ENCODE peak calls at places on chromosomes 6 and 20, in five cellular contexts. W is GM18507, M is A172, S is NCI-H2081, J is tibial artery. G is an unnamed sample.

GRCh38 chr6:129544892-129545612 is 164.9 kb downstream of the ARHGAP18 start:
- DNase-seq in S (no peak), M (no peak), W (no peak), J (no peak), G (no peak)

GRCh38 chr6:106334646-106335448 is 9.3 kb upstream of the ATG5 start:
- DNase-seq in J (no peak), S (peak; percentile 19), W (peak; percentile 26), M (peak; percentile 12), G (peak; percentile 43)

GRCh38 chr20:6034134-6034969 is 19.5 kb downstream of the LRRN4 start:
- DNase-seq in W (no peak), M (peak; percentile 11), S (no peak), J (no peak), G (no peak)

GRCh38 chr6:19731286-19731685 is 105.9 kb upstream of the ID4 start:
- DNase-seq in W (no peak), S (no peak), M (peak; percentile 86), J (no peak), G (no peak)

GRCh38 chr20:20932156-20932555 is 174.0 kb downstream of the LINC00237 start:
- DNase-seq in S (no peak), M (no peak), W (no peak), J (no peak), G (no peak)

GRCh38 chr6:52933778-52934177 is 24.3 kb upstream of the GSTA3 start:
- DNase-seq in S (no peak), M (no peak), J (no peak), W (no peak), G (no peak)

GRCh38 chr6:33320315-33321181 is 3.0 kb upstream of the ZBTB22 start:
- DNase-seq in S (no peak), W (no peak), M (peak; percentile 48), J (peak; percentile 80), G (no peak)

GRCh38 chr6:14763139-14763538 is 482.7 kb upstream of the JARID2 start:
- DNase-seq in J (no peak), W (no peak), M (no peak), S (no peak), G (no peak)

GRCh38 chr20:50193851-50194830 is 3.5 kb downstream of the CEBPB start:
- DNase-seq in S (no peak), J (peak; percentile 45), W (no peak), M (no peak), G (no peak)

GRCh38 chr6:88490865-88491264 is 324.7 kb upstream of the CNR1 start:
- DNase-seq in J (no peak), S (no peak), M (no peak), W (no peak), G (no peak)

GRCh38 chr20:23657202-23657601 is 19.4 kb upstream of the CST3 start:
- DNase-seq in W (no peak), J (no peak), M (no peak), S (no peak), G (no peak)

GRCh38 chr6:27260836-27261375 is 13.4 kb downstream of the PRSS16 start:
- DNase-seq in W (no peak), M (no peak), J (no peak), S (no peak), G (no peak)

GRCh38 chr6:29596381-29596900 is 11.5 kb downstream of the OR2H2 start:
- DNase-seq in W (no peak), S (no peak), M (no peak), J (no peak), G (no peak)

GRCh38 chr6:31270788-31271640 is 878 bp downstream of the HLA-C start:
- DNase-seq in W (no peak), M (peak; percentile 58), J (no peak), S (peak; percentile 6), G (no peak)

GRCh38 chr6:117233146-117233545 is 32.2 kb upstream of the VGLL2 start:
- DNase-seq in M (peak; percentile 7), J (no peak), S (no peak), W (no peak), G (no peak)

GRCh38 chr6:113856571-113857564 is at the start of gene MARCKS:
- DNase-seq in S (peak; percentile 78), W (no peak), J (peak; percentile 85), M (peak; percentile 71), G (peak; percentile 95)

GRCh38 chr6:159939591-159940016 is 29.3 kb upstream of the IGF2R start:
- DNase-seq in W (no peak), S (no peak), J (peak; percentile 57), M (no peak), G (no peak)

GRCh38 chr6:106154326-106154725 is 68.2 kb downstream of the PRDM1 start:
- DNase-seq in W (no peak), M (no peak), S (no peak), J (no peak), G (no peak)

GRCh38 chr6:148134566-148134965 is 208.1 kb upstream of the SASH1 start:
- DNase-seq in M (no peak), J (no peak), W (no peak), S (no peak), G (no peak)

GRCh38 chr20:42708261-42708660 is 481.4 kb downstream of the PTPRT start:
- DNase-seq in J (no peak), M (no peak), W (no peak), S (no peak), G (no peak)

GRCh38 chr6:139595183-139595582 is 220.7 kb upstream of the CITED2 start:
- DNase-seq in J (no peak), M (no peak), W (no peak), S (no peak), G (no peak)

GRCh38 chr20:41181567-41181966 is 44.2 kb downstream of the PLCG1 start:
- DNase-seq in S (no peak), W (no peak), J (no peak), M (no peak), G (no peak)

GRCh38 chr6:166365221-166365620 is 17.5 kb downstream of the MPC1 start:
- DNase-seq in J (no peak), W (no peak), S (no peak), M (peak; percentile 67), G (no peak)

GRCh38 chr6:105072799-105073199 is 107.0 kb downstream of the POPDC3 start:
- DNase-seq in S (no peak), M (no peak), J (no peak), W (no peak), G (no peak)

GRCh38 chr6:54267798-54268197 is 40.4 kb upstream of the TINAG start:
- DNase-seq in M (peak; percentile 45), W (no peak), J (no peak), S (peak; percentile 18), G (no peak)

GRCh38 chr6:111483736-111484654 is 977 bp upstream of the REV3L start:
- DNase-seq in M (peak; percentile 84), S (peak; percentile 88), J (peak; percentile 99), W (peak; percentile 68), G (peak; percentile 86)

GRCh38 chr6:35370799-35371493 is 28.6 kb downstream of the PPARD start:
- DNase-seq in J (peak; percentile 53), M (no peak), W (no peak), S (no peak), G (no peak)

GRCh38 chr6:8157839-8158238 is 55.5 kb upstream of the EEF1E1 start:
- DNase-seq in W (no peak), S (no peak), J (no peak), M (no peak), G (no peak)